ENCODE peak calls at places on chromosomes 1 and 21, in seven cellular contexts. P is right atrium auricular region, W is dorsolateral prefrontal cortex, Z is left lung, K is AG04450, A is K562, S is fibroblast of lung. Y is an unnamed sample.

GRCh38 chr1:236534164-236534651 is 10.4 kb downstream of the LGALS8 start:
- DNase-seq in S (peak; percentile 44), W (no peak), A (no peak), Z (no peak), P (no peak), K (no peak), Y (no peak)

GRCh38 chr1:57091642-57092041 is 125.8 kb upstream of the C8B start:
- DNase-seq in S (no peak), P (no peak), K (no peak), Z (no peak), A (no peak), W (no peak), Y (no peak)

GRCh38 chr1:184296466-184297243 is 90.2 kb upstream of the C1orf21 start:
- DNase-seq in S (peak; percentile 91), Z (peak; percentile 67), K (peak; percentile 63), P (peak; percentile 96), A (no peak), W (peak; percentile 78), Y (peak; percentile 22)

GRCh38 chr1:231861541-231862481 is 235.2 kb downstream of the DISC1 start:
- DNase-seq in A (no peak), K (no peak), P (no peak), Z (no peak), W (no peak), S (peak; percentile 73), Y (no peak)

GRCh38 chr1:87795615-87796337 is 467.1 kb downstream of the LMO4 start:
- DNase-seq in S (no peak), Z (no peak), K (no peak), A (no peak), P (no peak), W (no peak), Y (no peak)

GRCh38 chr1:48221657-48222056 is 859 bp upstream of the SLC5A9 start:
- DNase-seq in Z (no peak), P (no peak), S (no peak), A (no peak), W (no peak), K (no peak), Y (no peak)

GRCh38 chr21:14977814-14978213 is 87.0 kb downstream of the NRIP1 start:
- DNase-seq in W (no peak), A (peak; percentile 9), Z (no peak), K (no peak), S (no peak), P (no peak), Y (no peak)

GRCh38 chr1:243490748-243491686 is 235.2 kb downstream of the SDCCAG8 start:
- DNase-seq in S (peak; percentile 56), P (no peak), A (no peak), K (peak; percentile 59), W (no peak), Z (no peak), Y (no peak)

GRCh38 chr1:118049981-118050380 is 120.4 kb downstream of the WDR3 start:
- DNase-seq in A (no peak), K (no peak), S (no peak), P (no peak), W (no peak), Z (no peak), Y (no peak)

GRCh38 chr1:1430114-1430982 is 5.1 kb upstream of the VWA1 start:
- DNase-seq in W (peak; percentile 71), Z (peak; percentile 71), P (peak; percentile 78), S (peak; percentile 75), A (no peak), K (no peak), Y (peak; percentile 89)

GRCh38 chr1:8814870-8815269 is 2.6 kb downstream of the RERE start:
- DNase-seq in S (no peak), K (no peak), W (no peak), A (peak; percentile 57), P (no peak), Z (no peak), Y (peak; percentile 54)

GRCh38 chr21:37176716-37177115 is 90.4 kb downstream of the VPS26C start:
- DNase-seq in S (no peak), W (no peak), K (no peak), Z (no peak), P (no peak), A (no peak), Y (no peak)

GRCh38 chr1:192485692-192486436 is 89.7 kb upstream of the RGS1 start:
- DNase-seq in P (peak; percentile 90), W (no peak), A (no peak), K (peak; percentile 98), S (peak; percentile 100), Z (peak; percentile 61), Y (no peak)

GRCh38 chr21:26849428-26850115 is 4.4 kb upstream of the ADAMTS1 start:
- DNase-seq in P (no peak), A (peak; percentile 37), W (no peak), Z (no peak), K (no peak), S (peak; percentile 85), Y (no peak)

GRCh38 chr1:18536356-18536755 is 55.6 kb downstream of the KLHDC7A start:
- DNase-seq in Z (no peak), A (no peak), W (no peak), P (no peak), K (no peak), S (no peak), Y (peak; percentile 2)

GRCh38 chr1:18535391-18536210 is 54.9 kb downstream of the KLHDC7A start:
- DNase-seq in P (peak; percentile 44), S (no peak), K (no peak), W (no peak), Z (no peak), A (no peak), Y (peak; percentile 66)

GRCh38 chr1:18536943-18537342 is 56.2 kb downstream of the KLHDC7A start:
- DNase-seq in W (no peak), A (no peak), S (no peak), P (no peak), K (no peak), Z (no peak), Y (no peak)

GRCh38 chr1:18532390-18533170 is 51.9 kb downstream of the KLHDC7A start:
- DNase-seq in Z (no peak), P (peak; percentile 28), K (no peak), W (no peak), S (no peak), A (no peak), Y (no peak)

DNA sequence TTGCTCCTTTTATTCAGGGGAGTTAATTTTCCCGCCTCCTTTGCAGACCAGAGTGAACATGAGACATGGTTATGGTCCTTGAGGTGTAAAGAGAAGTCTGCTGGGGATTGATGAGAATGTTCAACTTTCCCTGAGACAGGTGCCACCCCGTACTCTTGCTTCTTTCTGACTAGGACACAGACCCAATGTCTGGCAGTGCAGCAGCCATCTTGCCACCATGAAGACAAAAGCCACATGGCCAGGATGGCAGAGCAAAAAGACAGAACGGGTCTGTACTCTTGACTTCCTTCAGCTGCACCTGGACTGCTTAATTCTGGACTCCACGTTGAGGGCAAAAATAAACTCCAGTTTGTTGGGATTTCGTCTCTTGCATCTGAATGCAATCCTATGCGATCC is 54.1 kb downstream of the KLHDC7A start:
- DNase-seq in W (no peak), K (no peak), A (no peak), P (no peak), Z (no peak), S (no peak), Y (no peak)
- H3K4me3 ChIP-seq in W (no peak overlapping the region), K (no peak overlapping the region), A (no peak overlapping the region), P (no peak overlapping the region), Z (no peak overlapping the region), S (no peak overlapping the region), Y (no peak overlapping the region)

GRCh38 chr1:28021064-28021463 is 61.3 kb downstream of the XKR8 start:
- DNase-seq in W (no peak), S (no peak), Z (no peak), K (no peak), A (no peak), P (no peak), Y (no peak)
- TF ChIP-seq CTCF in W (no peak), S (no peak), Z (no peak), K (no peak), A (no peak), P (no peak), Y (no peak)

DNA sequence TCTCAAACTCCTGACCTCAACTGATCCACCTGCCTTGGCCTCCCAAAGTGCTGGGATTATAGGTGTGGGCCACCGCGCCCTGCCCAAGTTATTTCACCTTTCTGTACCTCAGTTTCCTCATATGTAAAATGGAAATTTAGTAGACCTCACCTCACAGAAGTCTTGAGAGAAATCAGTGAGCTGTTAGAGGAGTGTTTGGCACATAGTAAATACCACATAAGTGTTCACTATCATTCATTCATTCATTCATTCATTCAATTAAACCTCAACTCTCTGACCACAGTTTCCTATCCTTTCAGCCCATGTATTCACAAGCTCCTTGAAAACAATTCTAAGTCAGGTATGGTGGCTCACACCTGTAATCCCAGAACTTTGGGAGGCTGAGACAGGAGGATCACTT is 3.8 kb upstream of the FGR start:
- DNase-seq in K (no peak), Z (no peak), A (no peak), W (no peak), S (no peak), P (no peak), Y (no peak)
- H3K27ac ChIP-seq in K (no peak overlapping the region), Z (no peak overlapping the region), A (no peak overlapping the region), W (no peak overlapping the region), S (no peak overlapping the region), P (no peak overlapping the region), Y (peak overlapping the region; percentile 66)

GRCh38 chr1:153790282-153790995 is 15.2 kb downstream of the SLC27A3 start:
- DNase-seq in S (peak; percentile 93), W (peak; percentile 81), Z (peak; percentile 77), K (peak; percentile 62), A (no peak), P (peak; percentile 93), Y (no peak)
- H3K4me3 ChIP-seq in S (peak overlapping the region; percentile 44), W (peak overlapping the region; percentile 60), Z (peak overlapping the region; percentile 1), K (peak overlapping the region; percentile 41), A (no peak overlapping the region), P (peak overlapping the region; percentile 32), Y (no peak overlapping the region)

DNA sequence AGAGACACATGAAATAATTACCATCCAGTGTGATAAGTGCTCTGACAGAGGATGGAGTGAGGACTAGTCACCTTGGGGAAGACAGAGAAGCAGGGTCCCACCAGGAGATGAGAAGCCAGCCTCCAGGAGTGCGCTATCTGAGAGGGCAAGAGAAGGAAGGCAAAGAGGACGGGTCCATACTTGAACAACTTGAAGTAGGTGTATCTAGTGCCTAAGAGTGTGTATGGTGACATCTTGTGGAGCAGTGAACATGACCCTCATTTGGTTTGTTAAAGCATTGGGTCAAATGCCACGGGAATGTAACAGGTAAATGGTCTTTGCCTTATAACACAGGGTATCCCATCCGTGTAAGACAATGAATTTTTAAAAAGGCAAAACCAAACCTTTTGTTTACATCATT is 39.8 kb downstream of the MRPL39 start:
- DNase-seq in S (no peak), K (no peak), W (no peak), Z (no peak), A (no peak), P (no peak), Y (no peak)
- TF ChIP-seq CTCF in S (no peak), K (no peak), W (no peak), Z (no peak), A (no peak), P (no peak), Y (peak; percentile 20)

Y was measured in WERI-Rb-1.